ENCODE peak calls at places on chromosome 13, in six cellular contexts. A is foreskin melanocyte; P is effector memory CD8-positive, alpha-beta T cell; X is H9; C is psoas muscle; M is Calu3. O is an unnamed sample.
A peak's percentile ranks its signal among the peaks of the same experiment; 100 is the strongest.

GRCh38 chr13:32381539-32381938 is 46.4 kb downstream of the N4BP2L1 start:
- DNase-seq in A (no peak), P (peak; percentile 17), X (peak; percentile 52), C (no peak), M (peak; percentile 2), O (peak; percentile 3)

GRCh38 chr13:94196426-94196825 is 283.1 kb downstream of the DCT start:
- DNase-seq in A (no peak), P (no peak), X (no peak), C (no peak), M (no peak), O (no peak)

GRCh38 chr13:100098445-100099116 is 9.7 kb downstream of the PCCA start:
- DNase-seq in A (no peak), P (no peak), X (no peak), C (no peak), M (no peak), O (no peak)

GRCh38 chr13:41694902-41695301 is 237.6 kb downstream of the RGCC start:
- DNase-seq in A (peak; percentile 19), P (no peak), X (no peak), C (peak; percentile 55), M (peak; percentile 40), O (no peak)

GRCh38 chr13:45615501-45616101 is at the start of gene ERICH6B:
- DNase-seq in A (peak; percentile 85), P (no peak), X (peak; percentile 86), C (no peak), M (no peak), O (peak; percentile 77)

GRCh38 chr13:46797468-46798237 is 692 bp upstream of the ESD start:
- DNase-seq in A (no peak), P (no peak), X (no peak), C (no peak), M (no peak), O (no peak)

GRCh38 chr13:34587586-34587985 is 354.5 kb upstream of the NBEA start:
- DNase-seq in A (no peak), P (no peak), X (no peak), C (no peak), M (no peak), O (no peak)

GRCh38 chr13:87998081-87998480 is 326.9 kb downstream of the SLITRK5 start:
- DNase-seq in A (no peak), P (no peak), X (no peak), C (no peak), M (no peak), O (no peak)

GRCh38 chr13:51621597-51621996 is 37.3 kb downstream of the WDFY2 start:
- DNase-seq in A (no peak), P (no peak), X (no peak), C (no peak), M (no peak), O (no peak)

GRCh38 chr13:79662882-79663281 is 181.9 kb downstream of the NDFIP2 start:
- DNase-seq in A (no peak), P (no peak), X (no peak), C (no peak), M (no peak), O (no peak)

GRCh38 chr13:35912841-35913240 is 218.3 kb downstream of the DCLK1 start:
- DNase-seq in A (no peak), P (no peak), X (no peak), C (no peak), M (no peak), O (no peak)

GRCh38 chr13:95296326-95296939 is 4.8 kb downstream of the ABCC4 start:
- DNase-seq in A (no peak), P (peak; percentile 3), X (peak; percentile 74), C (peak; percentile 42), M (peak; percentile 34), O (peak; percentile 47)

GRCh38 chr13:111555906-111556305 is 235.5 kb downstream of the TEX29 start:
- DNase-seq in A (no peak), P (no peak), X (no peak), C (no peak), M (no peak), O (no peak)

GRCh38 chr13:61654501-61654900 is 238.9 kb upstream of the PCDH20 start:
- DNase-seq in A (peak; percentile 81), P (no peak), X (no peak), C (no peak), M (no peak), O (no peak)

GRCh38 chr13:75985132-75985531 is 349.0 kb downstream of the LMO7 start:
- DNase-seq in A (no peak), P (no peak), X (no peak), C (no peak), M (no peak), O (no peak)

GRCh38 chr13:51674276-51674675 is 90.0 kb downstream of the WDFY2 start:
- DNase-seq in A (no peak), P (no peak), X (no peak), C (no peak), M (peak; percentile 81), O (no peak)

GRCh38 chr13:98653471-98653985 is 76.6 kb upstream of the STK24 start:
- DNase-seq in A (peak; percentile 52), P (peak; percentile 62), X (peak; percentile 91), C (peak; percentile 68), M (peak; percentile 66), O (peak; percentile 78)

GRCh38 chr13:19596960-19597361 is 35.6 kb upstream of the TPTE2 start:
- DNase-seq in A (no peak), P (no peak), X (no peak), C (no peak), M (peak; percentile 13), O (no peak)

GRCh38 chr13:114053026-114053425 is 79.2 kb upstream of the C13orf46 start:
- DNase-seq in A (no peak), P (no peak), X (no peak), C (no peak), M (no peak), O (no peak)

GRCh38 chr13:74288361-74288911 is 154.2 kb upstream of the KLF12 start:
- DNase-seq in A (no peak), P (peak; percentile 9), X (peak; percentile 41), C (peak; percentile 32), M (peak; percentile 1), O (peak; percentile 9)

GRCh38 chr13:93029536-93029935 is 197.1 kb upstream of the GPC6 start:
- DNase-seq in A (no peak), P (no peak), X (no peak), C (no peak), M (no peak), O (no peak)

GRCh38 chr13:113140677-113141590 is 17.5 kb upstream of the PROZ start:
- DNase-seq in A (no peak), P (no peak), X (peak; percentile 26), C (no peak), M (no peak), O (no peak)

GRCh38 chr13:67131393-67131792 is 98.7 kb downstream of the PCDH9 start:
- DNase-seq in A (no peak), P (no peak), X (no peak), C (no peak), M (no peak), O (no peak)

GRCh38 chr13:91609353-91609752 is 210.9 kb downstream of the GPC5 start:
- DNase-seq in A (no peak), P (no peak), X (no peak), C (no peak), M (no peak), O (peak; percentile 5)

GRCh38 chr13:113836917-113837553 is 26.8 kb downstream of the GAS6 start:
- DNase-seq in A (peak; percentile 30), P (no peak), X (no peak), C (peak; percentile 58), M (no peak), O (no peak)

GRCh38 chr13:25967144-25967543 is 84.7 kb downstream of the SHISA2 start:
- DNase-seq in A (no peak), P (no peak), X (no peak), C (no peak), M (no peak), O (no peak)

GRCh38 chr13:113536461-113537110 is 46.1 kb upstream of the DCUN1D2 start:
- DNase-seq in A (no peak), P (no peak), X (no peak), C (no peak), M (no peak), O (no peak)

GRCh38 chr13:41224113-41225110 is 30.0 kb upstream of the KBTBD7 start:
- DNase-seq in A (peak; percentile 52), P (no peak), X (no peak), C (no peak), M (no peak), O (no peak)

GRCh38 chr13:25213716-25214115 is 41.6 kb upstream of the AMER2 start:
- DNase-seq in A (no peak), P (no peak), X (no peak), C (no peak), M (no peak), O (no peak)

GRCh38 chr13:101996906-101997408 is 404.9 kb downstream of the FGF14 start:
- DNase-seq in A (no peak), P (no peak), X (no peak), C (no peak), M (no peak), O (no peak)

GRCh38 chr13:31639443-31640163 is 99.7 kb upstream of the RXFP2 start:
- DNase-seq in A (no peak), P (no peak), X (no peak), C (no peak), M (no peak), O (no peak)

GRCh38 chr13:113171250-113172125 is 13.0 kb downstream of the PROZ start:
- DNase-seq in A (no peak), P (no peak), X (no peak), C (no peak), M (no peak), O (no peak)

GRCh38 chr13:83515267-83515666 is 367.0 kb downstream of the SLITRK1 start:
- DNase-seq in A (no peak), P (no peak), X (no peak), C (no peak), M (no peak), O (no peak)

GRCh38 chr13:25085125-25085742 is 10.7 kb upstream of the PABPC3 start:
- DNase-seq in A (peak; percentile 12), P (no peak), X (peak; percentile 54), C (no peak), M (peak; percentile 46), O (peak; percentile 36)

GRCh38 chr13:58160980-58161379 is 529.4 kb downstream of the PCDH17 start:
- DNase-seq in A (no peak), P (no peak), X (no peak), C (no peak), M (no peak), O (no peak)

O was measured in nephron progenitor cell.